ENCODE peak calls at places on chromosomes 2 and 18, in seven cellular contexts. One of them, this sample, is unnamed.
A peak's percentile ranks its signal among the peaks of the same experiment; 100 is the strongest.

GRCh38 chr2:168961450-168962229 is 60.5 kb downstream of the G6PC2 start:
- DNase-seq in psoas muscle: no peak
- DNase-seq in stimulated activated CD8-positive, alpha-beta memory T cell treated with anti-CD3 and anti-CD28 coated beads, Interleukin-15, amount 100 ng/mL, for 24 hours: no peak
- DNase-seq in SK-MEL-5: peak; percentile 87
- DNase-seq in CD8-positive, alpha-beta memory T cell: peak; percentile 2
- DNase-seq in stimulated activated CD4-positive, alpha-beta T cell treated with anti-CD3 and anti-CD28 coated beads, TNF-alpha, amount 100 ng/mL, for 4 hours: no peak
- DNase-seq in SHP77: peak; percentile 15
- DNase-seq in this sample: peak; percentile 91

GRCh38 chr2:104378853-104379374 is 475.0 kb upstream of the POU3F3 start:
- DNase-seq in psoas muscle: no peak
- DNase-seq in stimulated activated CD8-positive, alpha-beta memory T cell treated with anti-CD3 and anti-CD28 coated beads, Interleukin-15, amount 100 ng/mL, for 24 hours: no peak
- DNase-seq in SK-MEL-5: peak; percentile 47
- DNase-seq in CD8-positive, alpha-beta memory T cell: no peak
- DNase-seq in stimulated activated CD4-positive, alpha-beta T cell treated with anti-CD3 and anti-CD28 coated beads, TNF-alpha, amount 100 ng/mL, for 4 hours: no peak
- DNase-seq in SHP77: peak; percentile 39
- DNase-seq in this sample: peak; percentile 92

GRCh38 chr2:28716265-28716865 is 35.3 kb upstream of the PPP1CB start:
- DNase-seq in psoas muscle: peak; percentile 61
- DNase-seq in stimulated activated CD8-positive, alpha-beta memory T cell treated with anti-CD3 and anti-CD28 coated beads, Interleukin-15, amount 100 ng/mL, for 24 hours: no peak
- DNase-seq in SK-MEL-5: peak; percentile 88
- DNase-seq in CD8-positive, alpha-beta memory T cell: no peak
- DNase-seq in stimulated activated CD4-positive, alpha-beta T cell treated with anti-CD3 and anti-CD28 coated beads, TNF-alpha, amount 100 ng/mL, for 4 hours: no peak
- DNase-seq in SHP77: peak; percentile 66
- DNase-seq in this sample: peak; percentile 81

GRCh38 chr2:25699206-25699605 is 25.8 kb upstream of the DTNB start:
- DNase-seq in psoas muscle: no peak
- DNase-seq in stimulated activated CD8-positive, alpha-beta memory T cell treated with anti-CD3 and anti-CD28 coated beads, Interleukin-15, amount 100 ng/mL, for 24 hours: no peak
- DNase-seq in SK-MEL-5: no peak
- DNase-seq in CD8-positive, alpha-beta memory T cell: no peak
- DNase-seq in stimulated activated CD4-positive, alpha-beta T cell treated with anti-CD3 and anti-CD28 coated beads, TNF-alpha, amount 100 ng/mL, for 4 hours: no peak
- DNase-seq in SHP77: no peak
- DNase-seq in this sample: no peak

GRCh38 chr18:8507361-8507760 is 101.9 kb upstream of the RAB12 start:
- DNase-seq in psoas muscle: no peak
- DNase-seq in stimulated activated CD8-positive, alpha-beta memory T cell treated with anti-CD3 and anti-CD28 coated beads, Interleukin-15, amount 100 ng/mL, for 24 hours: no peak
- DNase-seq in SK-MEL-5: peak; percentile 51
- DNase-seq in CD8-positive, alpha-beta memory T cell: no peak
- DNase-seq in stimulated activated CD4-positive, alpha-beta T cell treated with anti-CD3 and anti-CD28 coated beads, TNF-alpha, amount 100 ng/mL, for 4 hours: no peak
- DNase-seq in SHP77: no peak
- DNase-seq in this sample: no peak

GRCh38 chr2:873651-874580 is 76.7 kb upstream of the SNTG2 start:
- DNase-seq in psoas muscle: no peak
- DNase-seq in stimulated activated CD8-positive, alpha-beta memory T cell treated with anti-CD3 and anti-CD28 coated beads, Interleukin-15, amount 100 ng/mL, for 24 hours: no peak
- DNase-seq in SK-MEL-5: no peak
- DNase-seq in CD8-positive, alpha-beta memory T cell: no peak
- DNase-seq in stimulated activated CD4-positive, alpha-beta T cell treated with anti-CD3 and anti-CD28 coated beads, TNF-alpha, amount 100 ng/mL, for 4 hours: no peak
- DNase-seq in SHP77: no peak
- DNase-seq in this sample: no peak

GRCh38 chr2:239822146-239822945 is 202.8 kb downstream of the NDUFA10 start:
- DNase-seq in psoas muscle: no peak
- DNase-seq in stimulated activated CD8-positive, alpha-beta memory T cell treated with anti-CD3 and anti-CD28 coated beads, Interleukin-15, amount 100 ng/mL, for 24 hours: no peak
- DNase-seq in SK-MEL-5: peak; percentile 42
- DNase-seq in CD8-positive, alpha-beta memory T cell: no peak
- DNase-seq in stimulated activated CD4-positive, alpha-beta T cell treated with anti-CD3 and anti-CD28 coated beads, TNF-alpha, amount 100 ng/mL, for 4 hours: no peak
- DNase-seq in SHP77: no peak
- DNase-seq in this sample: no peak

GRCh38 chr2:236689393-236689700 is 119.7 kb downstream of the ACKR3 start:
- DNase-seq in psoas muscle: no peak
- DNase-seq in stimulated activated CD8-positive, alpha-beta memory T cell treated with anti-CD3 and anti-CD28 coated beads, Interleukin-15, amount 100 ng/mL, for 24 hours: no peak
- DNase-seq in SK-MEL-5: no peak
- DNase-seq in CD8-positive, alpha-beta memory T cell: no peak
- DNase-seq in stimulated activated CD4-positive, alpha-beta T cell treated with anti-CD3 and anti-CD28 coated beads, TNF-alpha, amount 100 ng/mL, for 4 hours: no peak
- DNase-seq in SHP77: no peak
- DNase-seq in this sample: no peak

GRCh38 chr2:234355052-234355720 is 141.7 kb downstream of the ARL4C start:
- DNase-seq in psoas muscle: no peak
- DNase-seq in stimulated activated CD8-positive, alpha-beta memory T cell treated with anti-CD3 and anti-CD28 coated beads, Interleukin-15, amount 100 ng/mL, for 24 hours: no peak
- DNase-seq in SK-MEL-5: no peak
- DNase-seq in CD8-positive, alpha-beta memory T cell: no peak
- DNase-seq in stimulated activated CD4-positive, alpha-beta T cell treated with anti-CD3 and anti-CD28 coated beads, TNF-alpha, amount 100 ng/mL, for 4 hours: no peak
- DNase-seq in SHP77: peak; percentile 41
- DNase-seq in this sample: no peak

GRCh38 chr18:75915941-75916640 is 488.6 kb upstream of the SMIM21 start:
- DNase-seq in psoas muscle: no peak
- DNase-seq in stimulated activated CD8-positive, alpha-beta memory T cell treated with anti-CD3 and anti-CD28 coated beads, Interleukin-15, amount 100 ng/mL, for 24 hours: no peak
- DNase-seq in SK-MEL-5: no peak
- DNase-seq in CD8-positive, alpha-beta memory T cell: no peak
- DNase-seq in stimulated activated CD4-positive, alpha-beta T cell treated with anti-CD3 and anti-CD28 coated beads, TNF-alpha, amount 100 ng/mL, for 4 hours: no peak
- DNase-seq in SHP77: no peak
- DNase-seq in this sample: no peak

This sample was measured in pons.